ENCODE peak calls at places on chromosomes 7 and 10, in four cellular contexts. M is CD4-positive, alpha-beta T cell; Y is lower lobe of right lung; B is neural progenitor cell. O is an unnamed sample.

GRCh38 chr10:69572159-69573055 is 815 bp downstream of the NEUROG3 start:
- DNase-seq in M (no peak), B (peak), Y (peak), O (no peak)

GRCh38 chr7:93949468-93949867 is 27.9 kb downstream of the GNG11 start:
- DNase-seq in B (no peak), Y (no peak), M (no peak), O (no peak)

GRCh38 chr10:96752380-96752779 is 32.1 kb upstream of the PIK3AP1 start:
- DNase-seq in B (no peak), M (no peak), Y (no peak), O (no peak)

GRCh38 chr7:129091484-129092002 is 36.6 kb upstream of the TNPO3 start:
- DNase-seq in M (peak), B (peak), Y (peak), O (no peak)

GRCh38 chr7:44565097-44565794 is 8.5 kb downstream of the DDX56 start:
- DNase-seq in M (peak), Y (peak), B (peak), O (peak)

GRCh38 chr10:132592790-132593788 is 55.5 kb downstream of the INPP5A start:
- DNase-seq in M (no peak), B (no peak), Y (no peak), O (no peak)

GRCh38 chr10:79331226-79331625 is 16.0 kb upstream of the PPIF start:
- DNase-seq in Y (peak), M (no peak), B (no peak), O (no peak)

GRCh38 chr10:60573342-60573741 is 183.7 kb upstream of the ANK3 start:
- DNase-seq in B (peak), Y (no peak), M (no peak), O (no peak)

GRCh38 chr10:84822926-84823325 is 494.5 kb downstream of the CCSER2 start:
- DNase-seq in M (no peak), B (no peak), Y (no peak), O (no peak)

GRCh38 chr7:134022512-134022911 is 104.6 kb upstream of the LRGUK start:
- DNase-seq in Y (no peak), B (no peak), M (no peak), O (no peak)

GRCh38 chr7:133275008-133275407 is 22.1 kb downstream of the EXOC4 start:
- DNase-seq in Y (no peak), M (no peak), B (peak), O (no peak)

GRCh38 chr10:63210611-63211196 is 77.6 kb downstream of the NRBF2 start:
- DNase-seq in B (no peak), Y (no peak), M (no peak), O (no peak)

GRCh38 chr10:102120987-102121738 is 995 bp upstream of the LDB1 start:
- DNase-seq in B (peak), M (peak), Y (peak), O (no peak)

GRCh38 chr10:110141747-110142625 is 65.4 kb upstream of the MXI1 start:
- DNase-seq in M (no peak), B (no peak), Y (peak), O (no peak)

GRCh38 chr10:131889755-131890154 is 11.1 kb upstream of the PPP2R2D start:
- DNase-seq in B (no peak), Y (no peak), M (no peak), O (peak)

GRCh38 chr7:100655908-100656674 is at the start of gene ACTL6B:
- DNase-seq in Y (peak), B (peak), M (no peak), O (no peak)

GRCh38 chr10:91740353-91740924 is 57.8 kb upstream of the TNKS2 start:
- DNase-seq in Y (no peak), M (no peak), B (no peak), O (no peak)
- TF ChIP-seq CTCF in Y (no peak), M (no peak), B (no peak), O (no peak)

GRCh38 chr7:91045626-91046025 is 218.6 kb upstream of the FZD1 start:
- DNase-seq in M (no peak), Y (no peak), B (no peak), O (no peak)

GRCh38 chr7:91043181-91043580 is 221.1 kb upstream of the FZD1 start:
- DNase-seq in M (no peak), Y (no peak), B (no peak), O (no peak)

GRCh38 chr7:91047636-91048035 is 216.6 kb upstream of the FZD1 start:
- DNase-seq in Y (no peak), M (no peak), B (no peak), O (no peak)

GRCh38 chr7:91043924-91044660 is 220.1 kb upstream of the FZD1 start:
- DNase-seq in Y (no peak), M (no peak), B (no peak), O (no peak)

GRCh38 chr7:91046322-91047088 is 217.7 kb upstream of the FZD1 start:
- DNase-seq in B (no peak), Y (no peak), M (no peak), O (no peak)
- TF ChIP-seq CTCF in B (peak), Y (peak), M (no peak), O (peak)

GRCh38 chr10:99433378-99434020 is 3.1 kb upstream of the GOT1 start:
- DNase-seq in M (no peak), Y (no peak), B (no peak), O (no peak)
- TF ChIP-seq CTCF in M (no peak), Y (no peak), B (peak), O (peak)

GRCh38 chr10:50624154-50624865 is 554 bp upstream of the SGMS1 start:
- DNase-seq in Y (peak), B (peak), M (peak), O (peak)

GRCh38 chr10:50623299-50624153 is at the start of gene SGMS1:
- DNase-seq in Y (peak), M (peak), B (peak), O (peak)

GRCh38 chr10:50620899-50621298 is 2.9 kb downstream of the SGMS1 start:
- DNase-seq in B (no peak), Y (no peak), M (no peak), O (no peak)

GRCh38 chr10:50621981-50622496 is 1.7 kb downstream of the SGMS1 start:
- DNase-seq in B (peak), M (peak), Y (peak), O (peak)

DNA sequence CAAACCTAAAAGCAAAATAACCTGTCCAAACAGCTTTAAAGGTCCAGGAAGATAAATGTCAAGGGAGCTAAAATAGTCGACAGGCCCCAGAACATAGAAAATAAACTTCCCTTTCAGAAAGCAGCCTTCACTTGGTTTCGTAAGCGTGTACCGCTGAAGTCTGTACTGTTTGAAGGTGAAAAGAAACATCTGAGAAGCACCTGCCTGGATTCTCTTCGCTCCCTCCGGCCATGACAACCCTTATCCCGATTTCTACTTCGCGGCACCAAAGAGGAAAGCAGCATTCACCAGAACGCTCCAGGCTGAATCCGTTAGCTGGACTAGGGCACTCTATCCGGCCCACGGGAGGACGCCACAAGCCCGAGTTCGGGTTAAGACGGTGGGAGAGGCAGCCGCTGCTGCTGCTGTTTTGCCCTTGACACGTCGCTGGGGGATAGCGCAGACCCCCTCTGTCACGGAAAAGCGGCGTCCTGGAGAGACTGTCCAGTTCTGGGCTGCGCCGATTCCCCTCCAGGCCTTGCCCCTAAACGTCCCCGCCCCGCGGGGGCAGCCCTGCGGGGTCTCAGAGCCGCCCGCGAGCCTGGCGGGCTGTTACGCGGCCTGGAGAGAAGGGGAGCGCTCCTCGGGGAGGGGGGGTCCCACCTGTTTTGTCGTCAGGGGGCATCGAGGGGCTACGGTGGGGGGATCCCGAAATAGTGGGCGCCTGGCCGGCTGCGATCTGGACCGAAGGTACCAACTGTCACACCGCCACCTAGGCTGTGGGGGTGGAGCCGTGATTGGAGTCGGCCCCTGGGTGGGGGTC is 1.1 kb downstream of the SGMS1 start:
- DNase-seq in M (no peak), B (peak), Y (peak), O (no peak)
- TF ChIP-seq CTCF in M (no peak), B (peak), Y (no peak), O (no peak)

GRCh38 chr10:104098360-104098925 is 12.8 kb upstream of the COL17A1 start:
- DNase-seq in M (no peak), Y (no peak), B (no peak), O (no peak)
- TF ChIP-seq CTCF in M (no peak), Y (no peak), B (no peak), O (no peak)

DNA sequence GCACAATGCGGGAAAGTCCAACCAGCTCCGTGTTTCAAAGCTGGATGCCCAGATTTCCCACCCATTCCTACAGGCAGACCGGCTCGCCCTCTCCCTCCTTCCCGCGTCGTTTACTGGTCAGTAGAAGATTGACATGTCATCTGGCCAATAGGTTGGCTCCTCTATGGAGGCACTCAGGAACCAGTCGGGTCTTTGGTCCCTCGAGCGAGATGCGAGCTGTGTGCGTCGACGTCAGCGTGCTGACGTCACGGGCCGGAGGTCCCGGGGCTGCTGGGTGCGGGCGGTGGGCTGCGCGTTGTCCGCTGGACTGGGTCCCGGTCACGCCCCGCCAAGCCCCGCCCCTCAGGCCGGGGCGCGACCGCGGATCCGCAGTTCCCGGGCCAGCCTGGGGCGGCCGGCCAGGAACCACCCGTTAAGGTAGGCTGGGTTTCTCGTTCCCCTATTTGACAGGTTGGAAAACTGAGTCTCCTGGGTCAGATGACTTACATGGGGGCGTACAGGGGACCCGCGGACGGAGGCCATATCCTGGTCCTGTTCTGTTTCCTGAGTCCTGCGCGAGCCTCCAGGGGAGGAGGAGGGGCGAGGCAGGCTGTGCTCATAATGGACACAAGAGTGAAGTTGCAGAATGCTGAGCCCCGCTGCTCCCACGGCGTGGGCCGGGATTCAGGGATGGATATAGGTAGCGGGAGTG is at the start of gene STARD3NL:
- DNase-seq in Y (peak), B (peak), M (peak), O (peak)
- TF ChIP-seq CTCF in Y (no peak), B (peak), M (no peak), O (no peak)

GRCh38 chr7:70720191-70720873 is 411.6 kb upstream of the GALNT17 start:
- DNase-seq in B (no peak), Y (no peak), M (no peak), O (no peak)
- TF ChIP-seq CTCF in B (peak), Y (no peak), M (no peak), O (no peak)

DNA sequence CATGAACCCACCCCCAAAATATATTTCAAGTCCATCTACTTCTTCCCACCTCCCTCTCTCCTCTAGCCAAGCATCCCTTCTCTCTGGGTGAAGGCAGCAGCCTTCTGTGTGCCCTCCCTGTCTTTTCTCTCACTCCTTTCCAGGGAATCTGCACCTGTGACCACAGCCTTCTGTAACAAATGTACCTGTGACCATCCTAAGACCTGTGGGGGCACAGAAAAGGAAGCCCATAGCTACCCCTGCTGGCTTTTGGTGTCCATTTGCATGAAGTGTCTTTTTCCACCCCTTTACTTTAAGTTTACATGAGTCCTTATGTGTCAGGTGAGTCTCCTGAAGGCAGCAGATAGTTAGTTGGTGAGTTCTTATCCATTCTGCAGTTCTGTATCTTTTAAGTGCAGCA is 2.0 kb upstream of the TBXAS1 start:
- DNase-seq in B (no peak), Y (no peak), M (no peak), O (no peak)
- TF ChIP-seq CTCF in B (no peak), Y (no peak), M (no peak), O (peak)